ENCODE peak calls at places on chromosome 14, in seven cellular contexts. W, X, P, E, Z, F and N are unnamed samples.

GRCh38 chr14:53929871-53930685 is 26.5 kb downstream of the BMP4 start:
- DNase-seq in Z (no peak), F (peak), P (no peak), E (peak), X (no peak), W (no peak), N (no peak)

GRCh38 chr14:52182853-52183252 is 84.6 kb upstream of the PTGDR start:
- DNase-seq in P (no peak), F (no peak), E (no peak), X (no peak), W (no peak), Z (no peak), N (no peak)

GRCh38 chr14:54322241-54322640 is 74.6 kb upstream of the CDKN3 start:
- DNase-seq in F (no peak), Z (no peak), P (no peak), X (no peak), W (no peak), E (no peak), N (no peak)

GRCh38 chr14:70498191-70498590 is 36.6 kb downstream of the ADAM20 start:
- DNase-seq in F (no peak), W (no peak), P (no peak), X (no peak), Z (no peak), E (no peak), N (no peak)

GRCh38 chr14:90674043-90674670 is 142.1 kb downstream of the TTC7B start:
- DNase-seq in X (no peak), Z (no peak), W (no peak), P (no peak), E (no peak), F (no peak), N (no peak)

GRCh38 chr14:23443411-23443812 is 8.0 kb upstream of the MYH7 start:
- DNase-seq in X (peak), E (no peak), W (no peak), Z (peak), F (no peak), P (no peak), N (peak)

GRCh38 chr14:42353315-42353714 is 746.6 kb downstream of the LRFN5 start:
- DNase-seq in W (no peak), P (no peak), X (no peak), F (no peak), Z (no peak), E (no peak), N (no peak)

GRCh38 chr14:98932436-98933325 is 339.3 kb downstream of the BCL11B start:
- DNase-seq in E (peak), F (no peak), W (no peak), X (no peak), P (no peak), Z (no peak), N (no peak)

GRCh38 chr14:54920052-54920451 is 17.4 kb upstream of the GCH1 start:
- DNase-seq in F (no peak), P (no peak), W (no peak), E (no peak), X (no peak), Z (no peak), N (no peak)

GRCh38 chr14:60161176-60162107 is 3.8 kb downstream of the DHRS7 start:
- DNase-seq in X (no peak), W (peak), P (no peak), F (no peak), E (no peak), Z (no peak), N (no peak)